ENCODE peak calls at places on chromosome 22, in ten cellular contexts. R is HAP-1, B is adrenal gland, M is EH, X is psoas muscle, N is T-helper 2 cell, H is tibial artery, S is left ventricle myocardium inferior, I is sigmoid colon, A is HCEC 1CT. F is an unnamed sample.

GRCh38 chr22:39995346-39996252 is 845 bp downstream of the FAM83F start:
- DNase-seq in R (no peak), B (no peak), M (no peak), X (no peak), N (no peak), H (no peak), S (no peak), I (no peak), A (no peak), F (no peak)

GRCh38 chr22:19663821-19664325 is 50.4 kb upstream of the SEPTIN5 start:
- DNase-seq in R (no peak), B (peak), M (peak), X (peak), N (no peak), H (peak), S (peak), I (no peak), A (no peak), F (no peak)

GRCh38 chr22:30266445-30267381 is at the start of gene OSM:
- DNase-seq in R (no peak), B (peak), M (no peak), X (peak), N (peak), H (peak), S (peak), I (peak), A (no peak), F (no peak)

GRCh38 chr22:19941365-19942070 is at the start of the genes COMT and TXNRD2:
- DNase-seq in R (peak), B (peak), M (peak), X (peak), N (peak), H (peak), S (peak), I (peak), A (peak), F (peak)

GRCh38 chr22:48651036-48651890 is 1176.4 kb downstream of the BRD1 start:
- DNase-seq in R (no peak), B (no peak), M (no peak), X (no peak), N (no peak), H (no peak), S (no peak), I (no peak), A (no peak), F (no peak)

GRCh38 chr22:36724836-36725235 is 21.3 kb upstream of the CACNG2 start:
- DNase-seq in R (no peak), B (no peak), M (no peak), X (no peak), N (no peak), H (no peak), S (no peak), I (peak), A (no peak), F (no peak)

GRCh38 chr22:35837328-35837727 is 119.7 kb downstream of the APOL5 start:
- DNase-seq in R (no peak), B (no peak), M (no peak), X (no peak), N (no peak), H (no peak), S (no peak), I (no peak), A (no peak), F (no peak)

GRCh38 chr22:31346733-31347250 is 646 bp upstream of the PATZ1 start:
- DNase-seq in R (peak), B (peak), M (peak), X (peak), N (peak), H (peak), S (peak), I (peak), A (peak), F (no peak)

GRCh38 chr22:24920029-24920428 is 26.5 kb downstream of the LHFPL7 start:
- DNase-seq in R (no peak), B (no peak), M (no peak), X (no peak), N (no peak), H (no peak), S (no peak), I (no peak), A (no peak), F (no peak)

GRCh38 chr22:17237031-17237668 is 17.9 kb upstream of the ADA2 start:
- DNase-seq in R (no peak), B (no peak), M (no peak), X (no peak), N (no peak), H (no peak), S (no peak), I (no peak), A (no peak), F (no peak)

GRCh38 chr22:26461188-26461810 is 22.3 kb downstream of the HPS4 start:
- DNase-seq in R (peak), B (peak), M (peak), X (peak), N (no peak), H (peak), S (peak), I (no peak), A (peak), F (peak)

GRCh38 chr22:46576556-46577351 is 39.3 kb upstream of the CELSR1 start:
- DNase-seq in R (peak), B (peak), M (peak), X (peak), N (peak), H (no peak), S (peak), I (peak), A (peak), F (no peak)

GRCh38 chr22:48547971-48548370 is 1279.7 kb downstream of the BRD1 start:
- DNase-seq in R (no peak), B (no peak), M (no peak), X (no peak), N (no peak), H (no peak), S (no peak), I (no peak), A (no peak), F (no peak)

GRCh38 chr22:26887456-26887855 is 230.1 kb downstream of the MIAT start:
- DNase-seq in R (no peak), B (no peak), M (peak), X (no peak), N (no peak), H (no peak), S (no peak), I (no peak), A (peak), F (peak)

GRCh38 chr22:35752172-35752832 is 34.6 kb downstream of the APOL5 start:
- DNase-seq in R (no peak), B (no peak), M (no peak), X (no peak), N (no peak), H (no peak), S (no peak), I (no peak), A (no peak), F (no peak)

GRCh38 chr22:25076281-25076680 is 123.4 kb upstream of the CRYBB3 start:
- DNase-seq in R (no peak), B (no peak), M (no peak), X (no peak), N (peak), H (no peak), S (no peak), I (no peak), A (no peak), F (no peak)

GRCh38 chr22:16935209-16935608 is 72.8 kb downstream of the GAB4 start:
- DNase-seq in R (no peak), B (no peak), M (no peak), X (no peak), N (no peak), H (no peak), S (no peak), I (no peak), A (no peak), F (no peak)

GRCh38 chr22:20316217-20316843 is 3.5 kb downstream of the DGCR6L start:
- DNase-seq in R (no peak), B (peak), M (no peak), X (no peak), N (no peak), H (no peak), S (no peak), I (peak), A (no peak), F (no peak)